ENCODE peak calls at places on chromosomes 1 and 21, in five cellular contexts. One of them, this sample, is unnamed.

GRCh38 chr1:79044974-79045650 is 38.6 kb upstream of the ADGRL4 start:
- DNase-seq in uterus: no peak
- DNase-seq in ovary: no peak
- DNase-seq in PC-3: no peak
- DNase-seq in brain microvascular endothelial cell: no peak
- DNase-seq in this sample: peak

GRCh38 chr1:239593527-239593926 is 207.2 kb downstream of the CHRM3 start:
- DNase-seq in uterus: no peak
- DNase-seq in ovary: no peak
- DNase-seq in PC-3: no peak
- DNase-seq in brain microvascular endothelial cell: no peak
- DNase-seq in this sample: no peak

GRCh38 chr21:32359719-32360260 is 33.0 kb downstream of the URB1 start:
- DNase-seq in uterus: no peak
- DNase-seq in ovary: no peak
- DNase-seq in PC-3: peak
- DNase-seq in brain microvascular endothelial cell: no peak
- DNase-seq in this sample: no peak

GRCh38 chr1:50251592-50252165 is 143.0 kb downstream of the ELAVL4 start:
- DNase-seq in uterus: no peak
- DNase-seq in ovary: no peak
- DNase-seq in PC-3: peak
- DNase-seq in brain microvascular endothelial cell: no peak
- DNase-seq in this sample: no peak

GRCh38 chr1:99737016-99737415 is 29.4 kb downstream of the FRRS1 start:
- DNase-seq in uterus: no peak
- DNase-seq in ovary: no peak
- DNase-seq in PC-3: peak
- DNase-seq in brain microvascular endothelial cell: peak
- DNase-seq in this sample: no peak

GRCh38 chr1:85822696-85823095 is 114.5 kb upstream of the ZNHIT6 start:
- DNase-seq in uterus: no peak
- DNase-seq in ovary: no peak
- DNase-seq in PC-3: peak
- DNase-seq in brain microvascular endothelial cell: no peak
- DNase-seq in this sample: no peak

GRCh38 chr1:201877877-201878339 is 10.8 kb upstream of the SHISA4 start:
- DNase-seq in uterus: peak
- DNase-seq in ovary: no peak
- DNase-seq in PC-3: peak
- DNase-seq in brain microvascular endothelial cell: peak
- DNase-seq in this sample: no peak

GRCh38 chr1:8814870-8815269 is 2.6 kb downstream of the RERE start:
- DNase-seq in uterus: no peak
- DNase-seq in ovary: no peak
- DNase-seq in PC-3: no peak
- DNase-seq in brain microvascular endothelial cell: no peak
- DNase-seq in this sample: no peak

GRCh38 chr1:34346128-34346527 is 169.4 kb downstream of the C1orf94 start:
- DNase-seq in uterus: no peak
- DNase-seq in ovary: no peak
- DNase-seq in PC-3: no peak
- DNase-seq in brain microvascular endothelial cell: no peak
- DNase-seq in this sample: no peak

GRCh38 chr1:206479164-206480125 is 9.2 kb downstream of the IKBKE start:
- DNase-seq in uterus: peak
- DNase-seq in ovary: peak
- DNase-seq in PC-3: peak
- DNase-seq in brain microvascular endothelial cell: peak
- DNase-seq in this sample: peak

GRCh38 chr1:171743014-171743870 is 1.4 kb upstream of the VAMP4 start:
- DNase-seq in uterus: no peak
- DNase-seq in ovary: no peak
- DNase-seq in PC-3: peak
- DNase-seq in brain microvascular endothelial cell: peak
- DNase-seq in this sample: peak

GRCh38 chr1:2413495-2414296 is 1.3 kb upstream of the PEX10 start:
- DNase-seq in uterus: peak
- DNase-seq in ovary: peak
- DNase-seq in PC-3: peak
- DNase-seq in brain microvascular endothelial cell: no peak
- DNase-seq in this sample: no peak

GRCh38 chr1:97368296-97368695 is 552.5 kb downstream of the DPYD start:
- DNase-seq in uterus: no peak
- DNase-seq in ovary: no peak
- DNase-seq in PC-3: no peak
- DNase-seq in brain microvascular endothelial cell: no peak
- DNase-seq in this sample: no peak

GRCh38 chr1:114753143-114753542 is 4.6 kb downstream of the CSDE1 start:
- DNase-seq in uterus: no peak
- DNase-seq in ovary: no peak
- DNase-seq in PC-3: no peak
- DNase-seq in brain microvascular endothelial cell: no peak
- DNase-seq in this sample: no peak

GRCh38 chr1:7218210-7218832 is 433.1 kb downstream of the CAMTA1 start:
- DNase-seq in uterus: no peak
- DNase-seq in ovary: no peak
- DNase-seq in PC-3: peak
- DNase-seq in brain microvascular endothelial cell: peak
- DNase-seq in this sample: no peak

GRCh38 chr1:172698224-172698623 is 39.3 kb downstream of the FASLG start:
- DNase-seq in uterus: no peak
- DNase-seq in ovary: no peak
- DNase-seq in PC-3: peak
- DNase-seq in brain microvascular endothelial cell: no peak
- DNase-seq in this sample: no peak

GRCh38 chr1:68322837-68323687 is 90.7 kb upstream of the WLS start:
- DNase-seq in uterus: peak
- DNase-seq in ovary: peak
- DNase-seq in PC-3: no peak
- DNase-seq in brain microvascular endothelial cell: no peak
- DNase-seq in this sample: no peak

GRCh38 chr21:34933609-34934345 is 115.3 kb downstream of the RUNX1 start:
- DNase-seq in uterus: no peak
- DNase-seq in ovary: no peak
- DNase-seq in PC-3: no peak
- DNase-seq in brain microvascular endothelial cell: no peak
- DNase-seq in this sample: no peak

GRCh38 chr1:89581859-89582258 is 51.1 kb upstream of the LRRC8C start:
- DNase-seq in uterus: no peak
- DNase-seq in ovary: no peak
- DNase-seq in PC-3: peak
- DNase-seq in brain microvascular endothelial cell: no peak
- DNase-seq in this sample: no peak

GRCh38 chr1:111619635-111620411 is at the start of gene RAP1A:
- DNase-seq in uterus: peak
- DNase-seq in ovary: peak
- DNase-seq in PC-3: peak
- DNase-seq in brain microvascular endothelial cell: peak
- DNase-seq in this sample: peak

GRCh38 chr1:160638926-160639325 is 7.9 kb downstream of the SLAMF1 start:
- DNase-seq in uterus: no peak
- DNase-seq in ovary: no peak
- DNase-seq in PC-3: no peak
- DNase-seq in brain microvascular endothelial cell: no peak
- DNase-seq in this sample: no peak

GRCh38 chr1:1785666-1786065 is 7.4 kb upstream of the NADK start:
- DNase-seq in uterus: no peak
- DNase-seq in ovary: no peak
- DNase-seq in PC-3: no peak
- DNase-seq in brain microvascular endothelial cell: no peak
- DNase-seq in this sample: no peak

GRCh38 chr1:228494391-228494790 is 7.2 kb downstream of the RNF187 start:
- DNase-seq in uterus: no peak
- DNase-seq in ovary: no peak
- DNase-seq in PC-3: no peak
- DNase-seq in brain microvascular endothelial cell: no peak
- DNase-seq in this sample: no peak

GRCh38 chr1:9426291-9426711 is 113.0 kb upstream of the SLC25A33 start:
- DNase-seq in uterus: no peak
- DNase-seq in ovary: no peak
- DNase-seq in PC-3: no peak
- DNase-seq in brain microvascular endothelial cell: no peak
- DNase-seq in this sample: no peak

DNA sequence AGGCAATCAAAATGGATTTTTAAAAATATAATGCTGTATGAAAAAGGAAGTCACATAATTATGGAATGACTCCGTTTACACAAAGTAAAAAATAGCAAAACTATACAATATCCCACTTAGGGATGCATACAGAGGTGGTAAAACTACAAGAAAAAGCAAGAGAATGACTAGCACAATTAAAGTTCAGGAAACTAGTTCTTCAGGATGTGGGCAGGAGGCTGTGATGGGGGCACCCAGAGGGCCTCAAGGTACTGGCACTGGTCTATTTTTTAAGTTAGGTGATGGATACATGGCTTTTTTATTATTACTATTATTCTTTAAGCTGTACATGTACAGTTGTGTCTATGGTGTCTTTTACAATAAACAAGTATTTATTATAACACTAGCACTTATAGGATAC is 1.4 kb upstream of the ZC3H12A start:
- DNase-seq in uterus: no peak
- DNase-seq in ovary: no peak
- DNase-seq in PC-3: peak
- DNase-seq in brain microvascular endothelial cell: no peak
- DNase-seq in this sample: no peak
- H3K27ac ChIP-seq in uterus: peak
- H3K27ac ChIP-seq in ovary: no peak
- H3K27ac ChIP-seq in PC-3: peak
- H3K27ac ChIP-seq in brain microvascular endothelial cell: no peak
- H3K27ac ChIP-seq in this sample: no peak

DNA sequence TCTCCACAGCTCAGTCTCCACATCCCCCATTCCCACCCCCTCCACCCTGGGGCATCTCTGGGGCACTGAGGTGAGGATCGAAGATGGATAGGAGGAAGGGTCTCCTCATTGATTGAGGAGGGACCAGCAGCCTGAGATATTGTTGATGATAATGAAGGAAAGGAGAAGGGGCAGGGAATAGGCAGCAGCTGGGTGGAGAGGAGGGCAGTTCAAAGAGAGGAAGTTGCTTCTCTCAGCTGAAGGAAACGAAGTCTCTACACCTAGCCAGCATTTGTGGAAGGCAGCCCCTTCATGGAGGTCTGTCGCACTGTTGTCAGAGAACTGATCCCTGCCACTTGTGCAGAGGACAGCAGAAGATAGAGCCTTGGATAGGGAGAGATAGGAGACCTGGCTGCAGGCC is 5.7 kb downstream of the KNCN start:
- DNase-seq in uterus: no peak
- DNase-seq in ovary: no peak
- DNase-seq in PC-3: no peak
- DNase-seq in brain microvascular endothelial cell: no peak
- DNase-seq in this sample: no peak
- H3K4me3 ChIP-seq in uterus: no peak
- H3K4me3 ChIP-seq in ovary: no peak
- H3K4me3 ChIP-seq in PC-3: no peak
- H3K4me3 ChIP-seq in brain microvascular endothelial cell: no peak
- H3K4me3 ChIP-seq in this sample: no peak

GRCh38 chr1:182587666-182588438 is 1.2 kb downstream of the RNASEL start:
- DNase-seq in uterus: no peak
- DNase-seq in ovary: no peak
- DNase-seq in PC-3: no peak
- DNase-seq in brain microvascular endothelial cell: no peak
- DNase-seq in this sample: no peak
- H3K27ac ChIP-seq in uterus: peak
- H3K27ac ChIP-seq in ovary: no peak
- H3K27ac ChIP-seq in PC-3: no peak
- H3K27ac ChIP-seq in brain microvascular endothelial cell: no peak
- H3K27ac ChIP-seq in this sample: no peak

DNA sequence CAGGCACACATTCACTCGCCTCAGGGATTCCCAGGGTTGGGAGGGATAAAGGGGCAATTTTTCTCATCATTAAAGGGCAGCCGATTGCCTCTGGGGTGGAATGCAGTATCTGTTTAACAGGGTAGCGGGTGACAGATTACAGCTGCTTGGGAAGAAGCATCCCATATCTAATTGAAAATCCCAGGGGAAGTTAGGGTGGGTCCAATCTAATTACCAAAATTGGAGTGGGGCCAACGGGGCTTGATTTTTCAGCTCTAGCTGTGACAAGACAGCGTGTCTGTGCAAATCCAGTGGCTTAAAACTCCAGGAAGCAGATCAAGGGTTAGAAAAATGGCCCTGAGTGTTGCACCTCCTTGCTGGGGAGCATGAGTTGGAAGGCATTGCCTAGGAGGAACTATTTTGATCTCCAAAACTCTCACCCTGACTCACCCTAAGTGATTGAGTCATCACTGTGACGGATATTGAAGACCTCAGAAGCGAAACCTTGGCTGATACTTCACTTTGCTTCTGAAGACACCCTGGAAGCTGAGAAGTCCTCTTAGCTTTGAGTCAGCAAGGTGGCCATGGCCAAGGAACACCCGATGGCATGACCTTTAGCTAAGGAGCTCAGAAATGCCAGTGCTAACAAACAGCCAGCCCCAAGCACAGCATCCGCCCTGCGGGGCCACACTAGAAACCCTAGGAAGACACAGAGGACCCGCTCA is 46.0 kb downstream of the GRHL3 start:
- DNase-seq in uterus: no peak
- DNase-seq in ovary: no peak
- DNase-seq in PC-3: peak
- DNase-seq in brain microvascular endothelial cell: peak
- DNase-seq in this sample: no peak
- H3K4me3 ChIP-seq in uterus: no peak
- H3K4me3 ChIP-seq in ovary: no peak
- H3K4me3 ChIP-seq in PC-3: peak
- H3K4me3 ChIP-seq in brain microvascular endothelial cell: no peak
- H3K4me3 ChIP-seq in this sample: no peak

This sample was measured in right cardiac atrium.